ENCODE peak calls at places on chromosomes 2 and 18, in four cellular contexts. I is HepG2, M is K562, W is SK-N-SH. O is an unnamed sample.

GRCh38 chr18:64966667-64967066 is 784.1 kb upstream of the CDH7 start:
- DNase-seq in I (no peak), W (peak; percentile 52), M (no peak), O (peak; percentile 13)

GRCh38 chr2:9203876-9204275 is 2.7 kb upstream of the ASAP2 start:
- DNase-seq in W (no peak), M (no peak), I (no peak), O (no peak)

GRCh38 chr2:37526323-37526722 is 145.1 kb downstream of the CDC42EP3 start:
- DNase-seq in W (no peak), M (peak; percentile 38), I (no peak), O (peak; percentile 53)

GRCh38 chr2:109129356-109129920 is 433 bp downstream of the SH3RF3 start:
- DNase-seq in M (no peak), I (no peak), W (peak; percentile 79), O (no peak)

GRCh38 chr2:191540681-191541080 is 137.3 kb upstream of the NABP1 start:
- DNase-seq in W (no peak), M (no peak), I (no peak), O (no peak)

GRCh38 chr2:70400539-70400938 is 98.7 kb upstream of the FAM136A start:
- DNase-seq in M (no peak), W (no peak), I (no peak), O (no peak)

GRCh38 chr2:29110916-29111315 is 4.3 kb upstream of the CLIP4 start:
- DNase-seq in I (no peak), W (no peak), M (no peak), O (no peak)

GRCh38 chr18:9475643-9476580 is 599 bp downstream of the RALBP1 start:
- DNase-seq in I (no peak), M (peak; percentile 85), W (peak; percentile 32), O (no peak)

GRCh38 chr2:71452565-71452964 is 796 bp upstream of the DYSF start:
- DNase-seq in I (no peak), W (no peak), M (peak; percentile 86), O (no peak)

GRCh38 chr2:230930928-230931555 is 6.0 kb upstream of the GPR55 start:
- DNase-seq in W (no peak), I (no peak), M (no peak), O (no peak)

GRCh38 chr2:69644506-69644979 is 1.0 kb upstream of the AAK1 start:
- DNase-seq in M (no peak), W (no peak), I (no peak), O (no peak)

GRCh38 chr2:85785027-85785822 is 31.4 kb downstream of the ATOH8 start:
- DNase-seq in W (no peak), M (no peak), I (no peak), O (no peak)

DNA sequence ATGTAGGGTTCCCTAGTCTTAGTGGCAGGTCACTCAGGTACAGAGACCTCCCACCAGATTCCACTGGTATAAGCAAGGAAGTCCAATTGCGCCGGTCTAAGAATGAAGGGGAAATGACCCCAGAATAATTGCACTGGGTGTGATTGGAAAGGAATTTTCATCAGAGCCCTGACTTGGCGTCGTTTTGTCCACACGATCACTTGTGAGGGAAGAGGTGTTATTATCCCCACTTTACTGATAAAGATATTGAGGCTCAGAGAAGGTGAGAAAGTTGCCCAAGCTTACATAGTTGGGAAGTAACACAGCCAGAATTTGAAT is 61.5 kb downstream of the CIB4 start:
- DNase-seq in I (no peak), W (no peak), M (no peak), O (no peak)
- TF ChIP-seq JUND in I (no peak), W (no peak), M (no peak), O (no peak)

DNA sequence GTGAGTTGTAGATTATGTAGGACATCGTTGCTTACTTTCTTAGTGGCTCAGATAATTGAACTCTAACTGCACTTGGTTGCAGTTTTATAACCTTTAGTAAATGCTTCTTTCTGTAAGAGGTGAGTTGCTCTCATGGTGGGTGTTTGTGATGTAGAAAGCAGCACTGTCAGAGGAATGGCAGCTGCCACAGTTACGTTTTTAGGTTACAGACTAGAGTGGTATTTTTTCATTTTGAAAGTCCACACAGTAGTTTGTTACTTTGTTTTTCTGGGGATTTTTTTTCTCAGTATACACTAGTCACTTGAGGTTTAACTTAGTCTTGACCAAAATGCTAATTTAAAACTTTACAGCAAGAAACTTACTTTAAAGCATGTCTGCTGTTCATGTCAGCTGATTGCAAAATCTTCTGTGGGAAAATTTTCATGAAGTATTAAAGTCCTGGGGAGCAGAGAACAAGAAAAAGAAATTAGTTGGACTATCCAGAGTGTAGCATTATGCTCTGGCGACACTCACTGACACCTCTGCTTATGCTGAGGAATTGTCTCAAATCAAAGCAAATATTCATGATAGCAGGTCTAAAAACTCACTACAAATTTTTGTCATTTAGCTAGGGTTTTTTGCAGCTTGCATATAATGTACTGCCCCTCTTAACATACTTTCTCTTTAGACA is 14.8 kb downstream of the AFTPH start:
- DNase-seq in I (no peak), M (no peak), W (no peak), O (no peak)
- TF ChIP-seq JUND in I (no peak), M (no peak), W (no peak), O (no peak)

DNA sequence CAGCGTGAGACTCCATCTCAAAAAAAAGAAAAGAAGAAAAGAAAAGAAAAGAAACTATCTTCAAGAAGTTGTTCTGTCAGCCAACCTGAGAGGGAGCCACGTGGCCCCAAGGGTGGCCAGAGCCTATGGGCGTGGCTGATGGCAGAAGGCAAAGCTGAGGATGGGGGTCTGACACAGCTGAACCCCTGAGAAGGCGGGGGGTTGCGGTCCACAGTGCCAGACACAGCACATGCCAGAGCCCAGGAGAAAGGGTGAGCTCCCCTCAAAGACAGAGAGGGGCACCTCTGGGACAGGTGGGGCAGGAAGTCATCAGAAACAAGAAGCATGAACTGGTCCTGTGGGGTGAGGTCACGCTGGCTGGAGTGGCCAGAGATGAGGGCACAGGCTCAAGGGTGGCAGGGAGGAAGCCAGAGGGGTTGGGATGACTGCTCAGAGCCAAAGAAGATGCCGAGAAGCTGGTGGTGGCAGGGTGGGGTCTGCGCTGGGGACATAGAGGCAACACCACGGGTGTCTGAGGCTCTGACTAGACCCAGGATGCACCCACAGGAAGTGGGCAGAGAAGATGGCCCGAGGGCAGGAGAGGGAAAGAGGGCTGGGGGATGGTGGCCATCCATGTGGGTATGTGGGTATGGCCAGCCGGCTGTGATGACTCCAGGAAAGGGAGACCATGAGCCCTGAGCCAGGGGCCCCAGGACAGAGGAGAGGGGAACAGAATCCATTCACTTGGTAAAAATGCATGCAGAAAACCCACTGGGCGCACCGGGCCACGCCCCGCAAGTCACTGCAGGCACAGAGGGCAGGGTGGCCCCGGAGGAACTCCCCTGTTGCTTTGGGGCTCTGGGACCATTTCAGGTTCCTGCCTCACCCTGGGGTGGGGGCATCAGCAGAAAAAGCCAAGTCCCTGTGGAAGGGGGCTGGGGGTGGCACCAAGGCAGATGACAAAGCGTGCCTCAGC is 8.4 kb downstream of the KIF1A start:
- DNase-seq in I (no peak), W (no peak), M (no peak), O (no peak)
- TF ChIP-seq JUND in I (no peak), W (no peak), M (no peak), O (no peak)

GRCh38 chr2:24452499-24452878 is 38.6 kb upstream of the NCOA1 start:
- DNase-seq in M (no peak), I (no peak), W (no peak), O (no peak)
- TF ChIP-seq JUND in M (no peak), I (no peak), W (no peak), O (no peak)

GRCh38 chr2:12716250-12717190 is at the start of gene TRIB2:
- DNase-seq in M (peak; percentile 94), W (peak; percentile 98), I (peak; percentile 41), O (peak; percentile 69)

GRCh38 chr2:12718662-12719399 is 2.1 kb downstream of the TRIB2 start:
- DNase-seq in I (no peak), W (peak; percentile 50), M (peak; percentile 25), O (no peak)

GRCh38 chr2:12717191-12717987 is 653 bp downstream of the TRIB2 start:
- DNase-seq in M (peak; percentile 57), W (peak; percentile 85), I (no peak), O (peak; percentile 15)

GRCh38 chr2:12719400-12720104 is 2.8 kb downstream of the TRIB2 start:
- DNase-seq in I (no peak), W (no peak), M (no peak), O (no peak)

GRCh38 chr2:12717988-12718661 is 1.4 kb downstream of the TRIB2 start:
- DNase-seq in M (no peak), W (peak; percentile 75), I (no peak), O (no peak)
- TF ChIP-seq JUND in M (no peak), W (no peak), I (no peak), O (no peak)

DNA sequence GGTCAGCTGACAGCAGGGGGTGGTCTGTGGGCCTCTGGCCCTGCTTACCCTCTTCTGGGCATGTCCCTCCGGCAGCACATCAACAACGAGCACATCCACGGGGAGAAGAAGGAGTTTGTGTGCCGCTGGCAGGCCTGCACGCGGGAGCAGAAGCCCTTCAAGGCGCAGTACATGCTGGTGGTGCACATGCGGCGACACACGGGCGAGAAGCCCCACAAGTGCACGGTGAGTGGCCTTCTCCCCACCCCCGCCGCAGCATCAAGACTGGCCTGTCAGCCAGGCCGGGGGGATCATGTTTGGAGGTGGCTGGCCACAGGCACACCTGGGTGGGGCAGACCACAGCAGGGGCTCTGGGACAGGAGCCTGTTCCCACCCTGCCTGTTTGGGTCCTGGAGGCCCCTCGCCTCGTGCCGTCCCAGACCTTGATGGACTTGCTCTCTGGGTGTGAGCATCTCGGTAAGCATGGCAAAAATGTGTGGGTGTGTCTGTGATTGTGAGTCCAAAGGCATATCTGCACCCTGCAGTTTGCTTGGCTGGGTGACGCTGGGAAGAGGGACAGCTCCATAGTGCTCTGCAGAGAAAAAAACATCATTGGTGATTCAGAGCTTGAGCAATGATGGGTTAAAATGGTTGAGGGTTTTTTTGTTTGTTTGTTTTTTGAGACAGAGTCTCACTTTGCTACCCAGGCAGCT is 242.8 kb downstream of the GLI2 start:
- DNase-seq in I (no peak), W (no peak), M (no peak), O (no peak)
- TF ChIP-seq JUND in I (no peak), W (no peak), M (no peak), O (no peak)

DNA sequence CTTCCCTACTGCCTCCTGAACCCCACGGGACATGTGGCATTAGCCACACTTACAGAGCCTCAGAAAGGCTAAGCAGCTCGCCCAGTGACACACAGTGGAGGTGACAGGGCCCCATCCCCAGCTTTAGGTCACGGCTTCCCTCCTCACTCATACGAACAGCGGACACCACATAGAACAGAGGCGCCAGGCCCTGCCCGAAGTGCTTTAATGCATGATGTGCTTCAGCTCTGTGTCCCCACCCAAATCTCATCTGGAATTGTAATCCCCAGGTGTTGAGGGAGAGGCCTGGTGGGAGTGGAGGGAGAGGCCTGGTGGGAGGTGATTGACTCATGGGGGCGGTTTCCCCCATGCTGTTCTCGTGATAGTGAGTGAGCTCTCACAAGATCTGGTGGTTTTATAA is 135.3 kb downstream of the PTGR3 start:
- DNase-seq in I (no peak), W (no peak), M (no peak), O (no peak)
- TF ChIP-seq JUND in I (no peak), W (no peak), M (no peak), O (no peak)